ENCODE peak calls at places on chromosomes 1 and 21, in eight cellular contexts. P is mammary epithelial cell, E is tibial artery, C is body of pancreas, Q is AG04450, S is pancreas, X is IMR-90, J is fibroblast of lung. U is an unnamed sample.

GRCh38 chr1:230251644-230252191 is 174.4 kb downstream of the PGBD5 start:
- DNase-seq in P (no peak), C (no peak), E (no peak), S (no peak), Q (no peak), J (no peak), X (no peak), U (no peak)

GRCh38 chr1:27522860-27523665 is 33.1 kb upstream of the WASF2 start:
- DNase-seq in P (no peak), X (no peak), C (no peak), S (no peak), Q (no peak), J (peak), E (peak), U (no peak)

GRCh38 chr1:115063238-115063901 is 25.9 kb downstream of the TSPAN2 start:
- DNase-seq in E (no peak), C (no peak), X (no peak), S (no peak), P (peak), J (no peak), Q (no peak), U (no peak)

GRCh38 chr21:41626038-41626437 is 118.1 kb upstream of the TMPRSS2 start:
- DNase-seq in P (no peak), J (no peak), E (no peak), C (no peak), S (no peak), Q (no peak), X (no peak), U (no peak)

GRCh38 chr1:27555700-27556424 is 48.1 kb downstream of the AHDC1 start:
- DNase-seq in X (no peak), C (no peak), E (peak), Q (no peak), S (peak), J (peak), P (no peak), U (no peak)

GRCh38 chr21:34545079-34545884 is 33.3 kb upstream of the KCNE1 start:
- DNase-seq in E (no peak), C (peak), X (peak), S (no peak), J (peak), Q (no peak), P (peak), U (no peak)

GRCh38 chr1:183070923-183071618 is 47.9 kb downstream of the LAMC1 start:
- DNase-seq in P (peak), S (no peak), E (no peak), C (no peak), Q (peak), J (peak), X (peak), U (no peak)

GRCh38 chr1:209207126-209207700 is 376.3 kb upstream of the CAMK1G start:
- DNase-seq in P (no peak), J (no peak), C (no peak), X (no peak), E (no peak), S (no peak), Q (no peak), U (no peak)

GRCh38 chr1:88462481-88463261 is 221.4 kb upstream of the PKN2 start:
- DNase-seq in E (no peak), C (no peak), X (peak), J (peak), S (peak), P (peak), Q (no peak), U (no peak)

GRCh38 chr1:235954306-235955283 is 87.9 kb upstream of the LYST start:
- DNase-seq in E (peak), Q (no peak), S (no peak), X (peak), J (no peak), P (no peak), C (no peak), U (no peak)

GRCh38 chr1:238336531-238336930 is 445.8 kb upstream of the ZP4 start:
- DNase-seq in Q (no peak), J (no peak), C (no peak), X (no peak), P (peak), S (no peak), E (no peak), U (peak)

GRCh38 chr21:31557421-31557955 is 102.0 kb upstream of the SOD1 start:
- DNase-seq in E (no peak), J (no peak), P (no peak), S (peak), Q (no peak), X (no peak), C (no peak), U (no peak)

GRCh38 chr1:9737057-9737456 is 85.5 kb downstream of the PIK3CD start:
- DNase-seq in Q (no peak), C (no peak), X (no peak), P (no peak), J (no peak), E (no peak), S (no peak), U (no peak)

GRCh38 chr1:72601035-72601674 is 318.8 kb upstream of the NEGR1 start:
- DNase-seq in S (no peak), P (no peak), X (no peak), Q (no peak), E (no peak), C (no peak), J (no peak), U (no peak)

GRCh38 chr1:176243746-176244145 is 36.7 kb upstream of the COP1 start:
- DNase-seq in C (no peak), E (no peak), J (peak), S (no peak), X (peak), Q (no peak), P (no peak), U (no peak)

GRCh38 chr1:218514694-218515093 is 169.6 kb downstream of the TGFB2 start:
- DNase-seq in S (no peak), J (no peak), Q (no peak), E (no peak), C (no peak), X (no peak), P (no peak), U (no peak)

GRCh38 chr1:32900956-32901822 is at the start of gene TMEM54:
- DNase-seq in J (peak), C (peak), P (peak), X (peak), Q (no peak), S (peak), E (no peak), U (peak)

GRCh38 chr1:42223036-42223435 is 58.5 kb upstream of the GUCA2A start:
- DNase-seq in Q (no peak), C (no peak), J (no peak), P (no peak), X (no peak), E (no peak), S (no peak), U (no peak)

DNA sequence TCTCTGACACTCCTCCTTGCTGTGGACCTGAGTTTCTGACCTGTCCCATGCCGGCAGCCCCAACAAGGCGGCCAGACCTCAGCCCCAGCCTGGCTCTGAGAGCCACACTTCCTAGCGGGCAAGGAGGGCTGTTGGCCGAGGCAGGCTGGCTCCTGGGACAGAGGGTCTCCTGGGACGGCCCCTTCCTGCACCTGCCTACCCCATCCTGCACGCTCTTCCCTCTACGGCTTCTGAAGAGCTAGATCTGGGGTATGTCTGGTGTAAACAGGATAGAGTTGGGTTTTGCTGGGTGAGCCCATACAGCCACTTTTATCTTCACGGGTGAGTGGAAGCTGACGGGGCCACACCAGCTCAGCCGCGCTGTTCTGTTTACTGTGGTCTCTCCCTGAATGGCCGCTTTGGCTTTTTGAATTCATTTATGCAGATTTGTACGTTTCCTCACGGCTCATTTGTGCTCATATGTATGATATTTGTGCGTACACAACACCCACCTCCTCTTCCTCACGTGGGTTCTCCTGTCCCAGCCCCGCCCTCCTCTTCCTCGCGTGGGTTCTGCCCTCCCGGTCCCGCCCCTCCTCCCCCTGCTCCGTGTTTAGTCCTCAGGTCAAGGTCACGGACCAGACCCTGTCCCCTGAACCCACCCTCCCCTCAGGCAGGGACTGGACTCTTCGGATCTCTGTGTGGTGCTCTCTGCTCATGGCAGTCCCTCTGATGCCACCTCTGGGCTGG is 34.7 kb upstream of the POFUT2 start:
- DNase-seq in S (peak), E (no peak), Q (no peak), X (no peak), J (no peak), C (peak), P (no peak), U (no peak)
- H3K27ac ChIP-seq in S (peak), E (peak), Q (no peak), X (no peak), J (no peak), C (no peak), P (no peak), U (no peak)

GRCh38 chr1:49627781-49628180 is 396.0 kb downstream of the AGBL4 start:
- DNase-seq in J (no peak), X (no peak), P (no peak), S (no peak), E (no peak), Q (no peak), C (no peak), U (no peak)

GRCh38 chr1:49626474-49626873 is 397.3 kb downstream of the AGBL4 start:
- DNase-seq in X (no peak), C (no peak), S (no peak), E (no peak), P (no peak), J (no peak), Q (no peak), U (no peak)

GRCh38 chr1:49630156-49630555 is 393.6 kb downstream of the AGBL4 start:
- DNase-seq in S (no peak), E (no peak), P (no peak), X (no peak), Q (no peak), C (no peak), J (no peak), U (no peak)
- TF ChIP-seq CTCF in S (no peak), E (no peak), P (peak), X (no peak), Q (no peak), C (no peak), J (no peak), U (no peak)

DNA sequence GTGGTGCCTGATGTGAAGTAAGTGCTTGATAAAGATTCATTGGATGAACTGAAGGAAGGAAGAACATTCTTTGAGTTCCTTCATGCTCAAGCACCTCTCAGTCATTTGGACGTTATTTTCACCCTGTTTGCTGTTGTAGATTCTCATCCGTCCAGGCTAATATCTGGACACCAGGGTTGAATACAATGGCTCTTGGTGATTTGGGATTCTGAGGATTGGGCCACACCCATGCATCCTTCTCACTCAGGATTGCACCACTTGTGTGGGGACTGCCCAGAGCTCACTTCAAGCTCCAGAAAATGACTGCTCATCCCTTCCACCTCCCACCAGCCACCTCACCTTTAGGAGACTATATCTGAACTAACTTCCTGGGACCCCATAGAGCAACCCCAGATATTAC is 117.1 kb upstream of the IPO9 start:
- DNase-seq in X (no peak), P (no peak), Q (no peak), E (peak), J (no peak), S (no peak), C (no peak), U (no peak)
- H3K27ac ChIP-seq in X (peak), P (no peak), Q (peak), E (peak), J (peak), S (no peak), C (peak), U (peak)

GRCh38 chr21:39686636-39687035 is 58.3 kb upstream of the IGSF5 start:
- DNase-seq in S (no peak), X (no peak), Q (no peak), J (no peak), E (no peak), P (no peak), C (no peak), U (no peak)

GRCh38 chr21:39688010-39688409 is 57.0 kb upstream of the IGSF5 start:
- DNase-seq in C (no peak), J (no peak), X (no peak), S (no peak), Q (no peak), P (no peak), E (no peak), U (no peak)

GRCh38 chr21:39685236-39685635 is 59.7 kb upstream of the IGSF5 start:
- DNase-seq in P (no peak), J (no peak), S (no peak), E (no peak), Q (no peak), C (no peak), X (no peak), U (no peak)

GRCh38 chr21:39687069-39687468 is 57.9 kb upstream of the IGSF5 start:
- DNase-seq in J (no peak), E (no peak), X (no peak), P (no peak), Q (no peak), S (no peak), C (no peak), U (no peak)

DNA sequence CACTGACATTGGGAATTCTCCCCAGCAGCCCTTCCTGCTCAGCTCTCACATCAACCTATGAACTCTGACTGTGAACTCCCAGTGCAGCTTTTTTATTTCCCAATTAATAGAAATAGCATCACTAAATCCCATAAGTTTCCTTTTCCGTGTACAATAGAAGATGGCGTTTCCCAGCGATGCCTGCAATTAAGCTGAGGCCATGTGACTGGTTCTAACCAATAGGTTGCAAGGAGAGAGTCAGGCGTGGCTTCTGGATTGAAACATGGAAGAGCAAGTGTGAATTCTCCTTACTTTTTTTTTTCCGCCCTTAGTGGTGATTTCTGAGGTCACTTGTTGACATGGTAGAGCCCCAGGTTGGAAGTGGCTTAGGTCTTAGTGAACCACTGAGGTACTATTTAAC is 59.0 kb upstream of the IGSF5 start:
- DNase-seq in P (no peak), J (no peak), S (no peak), Q (no peak), C (no peak), X (no peak), E (no peak), U (no peak)
- TF ChIP-seq CTCF in P (no peak), J (no peak), S (no peak), Q (no peak), C (no peak), X (no peak), E (no peak), U (no peak)

GRCh38 chr1:163145435-163145834 is 57.3 kb downstream of the RGS5 start:
- DNase-seq in P (peak), S (no peak), E (no peak), Q (no peak), J (no peak), X (no peak), C (no peak), U (no peak)

GRCh38 chr1:163142152-163142551 is 60.6 kb downstream of the RGS5 start:
- DNase-seq in C (no peak), E (no peak), S (no peak), J (no peak), P (no peak), X (no peak), Q (no peak), U (no peak)

GRCh38 chr1:163141556-163141955 is 61.2 kb downstream of the RGS5 start:
- DNase-seq in E (no peak), P (no peak), J (no peak), Q (no peak), S (no peak), C (no peak), X (no peak), U (no peak)

GRCh38 chr1:163147019-163147418 is 55.7 kb downstream of the RGS5 start:
- DNase-seq in P (no peak), C (no peak), S (no peak), Q (no peak), J (no peak), E (no peak), X (no peak), U (no peak)

GRCh38 chr1:163144418-163144817 is 58.3 kb downstream of the RGS5 start:
- DNase-seq in Q (no peak), E (no peak), X (no peak), C (no peak), S (no peak), J (no peak), P (no peak), U (no peak)
- H3K27ac ChIP-seq in Q (no peak), E (peak), X (no peak), C (no peak), S (no peak), J (no peak), P (no peak), U (no peak)

DNA sequence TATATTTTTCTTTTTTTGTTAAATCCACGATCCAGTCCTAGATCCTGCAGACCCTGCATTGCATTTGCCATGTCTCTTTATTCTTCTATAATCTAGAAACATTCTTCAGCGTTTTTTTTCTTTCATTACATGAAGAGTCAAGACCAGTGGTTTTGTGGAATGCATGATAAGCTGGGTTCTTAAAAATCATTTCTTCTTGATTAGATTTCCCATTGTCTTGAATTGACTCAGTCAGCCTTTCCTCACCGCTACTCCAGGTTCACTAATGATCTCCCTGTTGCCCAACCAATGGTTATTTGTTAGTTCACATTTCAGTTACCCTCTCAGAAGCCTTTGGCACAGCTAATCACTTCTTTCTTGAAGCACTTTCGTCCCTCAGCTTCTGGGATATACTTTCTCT is 25.2 kb downstream of the CHD1L start:
- DNase-seq in P (no peak), E (no peak), C (no peak), Q (no peak), S (no peak), J (no peak), X (no peak), U (no peak)
- TF ChIP-seq CTCF in P (no peak), E (no peak), C (no peak), Q (no peak), S (no peak), J (no peak), X (no peak), U (no peak)

GRCh38 chr1:111175349-111175748 is 25.1 kb downstream of the DENND2D start:
- DNase-seq in E (no peak), S (no peak), J (no peak), P (no peak), Q (no peak), C (no peak), X (no peak), U (no peak)
- H3K27ac ChIP-seq in E (no peak), S (no peak), J (no peak), P (no peak), Q (no peak), C (no peak), X (no peak), U (no peak)

U was measured in RWPE1.